ENCODE peak calls at places on chromosomes 11 and 22, in seven cellular contexts. T is testis; Y is Calu3; Q is CD8-positive, alpha-beta T cell; X is mucosa of descending colon; P is tibial artery; B is neural crest cell. N is an unnamed sample.

GRCh38 chr11:27328602-27329001 is 34.4 kb downstream of the CCDC34 start:
- DNase-seq in Y (no peak), X (no peak), B (no peak), T (peak; percentile 68), Q (no peak), P (no peak), N (no peak)

GRCh38 chr11:45075952-45076351 is 70.5 kb upstream of the PRDM11 start:
- DNase-seq in Y (no peak), Q (no peak), T (no peak), X (no peak), B (no peak), P (no peak), N (no peak)

GRCh38 chr11:9385288-9385902 is 943 bp downstream of the IPO7 start:
- DNase-seq in B (no peak), X (no peak), P (no peak), Y (no peak), T (no peak), Q (no peak), N (no peak)

GRCh38 chr11:125918140-125918840 is 14.0 kb downstream of the DDX25 start:
- DNase-seq in Q (no peak), X (no peak), B (no peak), P (no peak), Y (no peak), T (no peak), N (no peak)

GRCh38 chr11:56909563-56909962 is 79.2 kb upstream of the OR5AK2 start:
- DNase-seq in P (no peak), X (no peak), T (no peak), Y (no peak), Q (no peak), B (no peak), N (no peak)

GRCh38 chr11:6576471-6577373 is 26.7 kb downstream of the RRP8 start:
- DNase-seq in P (no peak), Q (no peak), B (no peak), T (no peak), Y (no peak), X (no peak), N (no peak)

GRCh38 chr11:47270331-47271271 is 668 bp downstream of the MADD start:
- DNase-seq in Q (no peak), X (peak; percentile 50), T (peak; percentile 30), Y (no peak), P (no peak), B (no peak), N (no peak)

GRCh38 chr11:61294717-61295595 is at the start of gene VWCE:
- DNase-seq in Q (peak; percentile 42), Y (peak; percentile 66), X (peak; percentile 68), T (peak; percentile 60), B (peak; percentile 74), P (peak; percentile 73), N (no peak)

GRCh38 chr11:291281-292210 is 2.6 kb downstream of the PGGHG start:
- DNase-seq in Y (no peak), B (no peak), T (no peak), P (peak; percentile 65), X (peak; percentile 46), Q (no peak), N (no peak)

GRCh38 chr11:35337136-35337918 is 82.0 kb downstream of the SLC1A2 start:
- DNase-seq in B (no peak), Y (peak; percentile 50), Q (no peak), P (no peak), T (no peak), X (no peak), N (no peak)

GRCh38 chr22:27331526-27332281 is 469.9 kb downstream of the MN1 start:
- DNase-seq in Y (peak; percentile 69), X (no peak), Q (no peak), B (peak; percentile 23), T (peak; percentile 45), P (peak; percentile 84), N (no peak)

GRCh38 chr22:21762712-21763581 is 27.4 kb upstream of the YPEL1 start:
- DNase-seq in T (no peak), Y (no peak), X (no peak), P (no peak), Q (no peak), B (no peak), N (no peak)

GRCh38 chr11:45489281-45489906 is 176.0 kb downstream of the CHST1 start:
- DNase-seq in X (no peak), Y (no peak), Q (no peak), P (no peak), B (no peak), T (no peak), N (no peak)

GRCh38 chr11:68008381-68009337 is 1.5 kb upstream of the ALDH3B1 start:
- DNase-seq in X (peak; percentile 79), T (no peak), Q (no peak), Y (peak; percentile 72), P (no peak), B (no peak), N (no peak)

GRCh38 chr11:132093861-132094260 is 723.4 kb downstream of the NTM start:
- DNase-seq in B (no peak), T (no peak), Q (no peak), X (no peak), P (no peak), Y (no peak), N (no peak)

GRCh38 chr11:14417186-14417585 is 58.2 kb upstream of the RRAS2 start:
- DNase-seq in T (no peak), Y (no peak), P (no peak), Q (no peak), B (no peak), X (no peak), N (no peak)

GRCh38 chr11:23973244-23973643 is 523.6 kb upstream of the LUZP2 start:
- DNase-seq in X (no peak), P (no peak), T (no peak), B (no peak), Y (no peak), Q (no peak), N (no peak)

GRCh38 chr11:9076661-9077060 is 14.7 kb downstream of the SCUBE2 start:
- DNase-seq in T (no peak), P (no peak), Y (no peak), X (no peak), B (no peak), Q (no peak), N (no peak)

GRCh38 chr11:30317030-30317429 is 5.9 kb upstream of the ARL14EP start:
- DNase-seq in T (no peak), Q (no peak), B (no peak), Y (no peak), P (no peak), X (no peak), N (no peak)

GRCh38 chr11:123166095-123166559 is 28.9 kb downstream of the CLMP start:
- DNase-seq in X (no peak), P (no peak), T (peak; percentile 50), B (peak; percentile 47), Q (no peak), Y (no peak), N (peak; percentile 44)

GRCh38 chr11:118144301-118144701 is 8.3 kb downstream of the SCN4B start:
- DNase-seq in P (peak; percentile 13), T (no peak), B (no peak), X (no peak), Q (no peak), Y (no peak), N (peak; percentile 5)

GRCh38 chr22:27372969-27373670 is 428.4 kb downstream of the MN1 start:
- DNase-seq in B (peak; percentile 82), Y (peak; percentile 24), Q (no peak), X (peak; percentile 87), P (no peak), T (no peak), N (no peak)

GRCh38 chr11:41065432-41065831 is 394.0 kb downstream of the LRRC4C start:
- DNase-seq in X (no peak), Q (no peak), Y (no peak), T (no peak), P (no peak), B (no peak), N (no peak)

GRCh38 chr11:73273246-73273890 is 1.2 kb downstream of the P2RY6 start:
- DNase-seq in Y (no peak), T (no peak), X (no peak), Q (no peak), P (peak; percentile 35), B (no peak), N (no peak)

DNA sequence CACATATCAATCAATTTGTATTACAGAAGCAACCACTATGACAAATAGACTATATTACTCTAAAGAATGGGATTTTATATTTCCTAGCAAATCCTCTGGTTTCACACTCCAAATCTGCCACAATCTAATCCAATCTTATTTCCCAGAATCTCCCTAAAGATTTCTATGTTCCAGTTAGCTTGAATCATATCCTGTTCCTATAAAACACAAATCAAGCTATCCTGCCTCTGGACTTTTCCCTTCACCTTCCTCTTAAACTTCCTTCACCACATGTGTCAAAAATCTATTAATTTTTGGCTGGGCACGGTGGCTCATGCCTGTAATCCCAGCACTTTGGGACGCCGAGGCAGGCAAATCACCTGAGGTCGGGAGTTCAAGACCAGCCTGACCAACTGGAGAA is 50.0 kb downstream of the PIK3C2A start:
- DNase-seq in P (no peak), T (no peak), B (no peak), Y (no peak), Q (no peak), X (no peak), N (no peak)
- TF ChIP-seq CTCF in P (no peak), T (no peak), B (no peak), Y (no peak), Q (no peak), X (no peak), N (no peak)

GRCh38 chr11:7672960-7673723 is at the start of gene CYB5R2:
- DNase-seq in P (peak; percentile 85), X (peak; percentile 83), B (peak; percentile 47), Q (no peak), T (peak; percentile 83), Y (peak; percentile 77), N (peak; percentile 44)

GRCh38 chr11:7675640-7676039 is 2.3 kb upstream of the CYB5R2 start:
- DNase-seq in Q (no peak), T (no peak), Y (no peak), X (no peak), B (no peak), P (no peak), N (no peak)

GRCh38 chr11:7673724-7674434 is 579 bp upstream of the CYB5R2 start:
- DNase-seq in P (no peak), B (peak; percentile 25), X (peak; percentile 77), T (peak; percentile 67), Y (peak; percentile 49), Q (no peak), N (no peak)

GRCh38 chr11:7677071-7677470 is 3.8 kb upstream of the CYB5R2 start:
- DNase-seq in X (no peak), P (no peak), B (no peak), T (no peak), Q (no peak), Y (no peak), N (no peak)

GRCh38 chr11:7677801-7678201 is 4.5 kb upstream of the CYB5R2 start:
- DNase-seq in P (no peak), X (no peak), Y (no peak), T (no peak), B (no peak), Q (no peak), N (no peak)
- TF ChIP-seq CTCF in P (no peak), X (no peak), Y (no peak), T (no peak), B (no peak), Q (no peak), N (no peak)

GRCh38 chr11:78046486-78046854 is 17.2 kb upstream of the THRSP start:
- DNase-seq in T (no peak), B (no peak), X (no peak), Y (no peak), Q (no peak), P (no peak), N (no peak)
- TF ChIP-seq CTCF in T (no peak), B (peak; percentile 14), X (no peak), Y (no peak), Q (peak; percentile 35), P (no peak), N (no peak)

GRCh38 chr11:114232400-114233070 is 63.7 kb upstream of the NNMT start:
- DNase-seq in P (no peak), T (no peak), Q (no peak), Y (no peak), X (no peak), B (peak; percentile 49), N (no peak)
- TF ChIP-seq CTCF in P (no peak), T (no peak), Q (no peak), Y (no peak), X (no peak), B (no peak), N (no peak)